ENCODE peak calls at places on chromosomes 11 and 22, in nine cellular contexts. D is brain microvascular endothelial cell, Z is stomach, B is GM12865, H is nephron progenitor cell, N is K562, A is mammary epithelial cell, L is heart left ventricle, E is left ventricle myocardium inferior. S is an unnamed sample.

GRCh38 chr22:42433754-42434153 is 1.6 kb upstream of the NFAM1 start:
- DNase-seq in D (no peak), Z (no peak), B (no peak), H (no peak), N (no peak), A (peak; percentile 65), L (no peak), E (no peak), S (no peak)

GRCh38 chr22:45626198-45626651 is 45.4 kb upstream of the ATXN10 start:
- DNase-seq in D (no peak), Z (peak; percentile 63), B (no peak), H (no peak), N (no peak), A (peak; percentile 91), L (no peak), E (no peak), S (no peak)

GRCh38 chr11:132496341-132496740 is 1036.0 kb downstream of the OPCML start:
- DNase-seq in D (peak; percentile 32), Z (peak; percentile 40), B (no peak), H (peak; percentile 53), N (no peak), A (peak; percentile 35), L (no peak), E (no peak), S (no peak)

GRCh38 chr11:61800331-61801281 is 7.9 kb downstream of the FEN1 start:
- DNase-seq in D (no peak), Z (no peak), B (no peak), H (no peak), N (peak; percentile 90), A (no peak), L (no peak), E (no peak), S (no peak)

GRCh38 chr11:90779098-90779497 is 556.2 kb upstream of the CHORDC1 start:
- DNase-seq in D (no peak), Z (no peak), B (no peak), H (no peak), N (no peak), A (no peak), L (no peak), E (no peak), S (no peak)

GRCh38 chr11:128467610-128468041 is 119.7 kb downstream of the ETS1 start:
- DNase-seq in D (peak; percentile 100), Z (no peak), B (no peak), H (no peak), N (no peak), A (peak; percentile 93), L (no peak), E (no peak), S (peak; percentile 98)

GRCh38 chr11:25119416-25119815 is 622.6 kb downstream of the LUZP2 start:
- DNase-seq in D (no peak), Z (no peak), B (no peak), H (no peak), N (no peak), A (no peak), L (no peak), E (no peak), S (no peak)

GRCh38 chr22:47366026-47366767 is 603.7 kb downstream of the TBC1D22A start:
- DNase-seq in D (no peak), Z (peak; percentile 20), B (no peak), H (no peak), N (no peak), A (no peak), L (no peak), E (no peak), S (no peak)

GRCh38 chr11:111977141-111978027 is 40.2 kb downstream of the DIXDC1 start:
- DNase-seq in D (peak; percentile 29), Z (peak; percentile 68), B (peak; percentile 22), H (peak; percentile 76), N (no peak), A (peak; percentile 37), L (peak; percentile 77), E (peak; percentile 72), S (peak; percentile 73)

GRCh38 chr22:41501209-41501608 is 32.3 kb downstream of the ACO2 start:
- DNase-seq in D (no peak), Z (no peak), B (peak; percentile 63), H (no peak), N (no peak), A (no peak), L (no peak), E (no peak), S (no peak)

GRCh38 chr22:25359601-25360261 is 140.3 kb downstream of the CRYBB2 start:
- DNase-seq in D (no peak), Z (no peak), B (no peak), H (no peak), N (no peak), A (no peak), L (no peak), E (no peak), S (no peak)

GRCh38 chr11:70087446-70088167 is 9.5 kb downstream of the ANO1 start:
- DNase-seq in D (no peak), Z (no peak), B (no peak), H (no peak), N (peak; percentile 21), A (no peak), L (no peak), E (no peak), S (no peak)

GRCh38 chr11:35165416-35166368 is 26.7 kb downstream of the CD44 start:
- DNase-seq in D (peak; percentile 77), Z (peak; percentile 46), B (peak; percentile 98), H (no peak), N (no peak), A (peak; percentile 71), L (peak; percentile 37), E (no peak), S (peak; percentile 78)

GRCh38 chr11:128289048-128289447 is 298.3 kb downstream of the ETS1 start:
- DNase-seq in D (no peak), Z (no peak), B (peak; percentile 78), H (no peak), N (no peak), A (no peak), L (no peak), E (no peak), S (no peak)

GRCh38 chr22:41777749-41778395 is 22.6 kb upstream of the CCDC134 start:
- DNase-seq in D (no peak), Z (no peak), B (no peak), H (no peak), N (no peak), A (peak; percentile 30), L (no peak), E (no peak), S (no peak)

GRCh38 chr11:77820565-77821348 is at the start of the genes AAMDC and RSF1:
- DNase-seq in D (peak; percentile 98), Z (peak; percentile 99), B (peak; percentile 99), H (peak; percentile 100), N (peak; percentile 98), A (peak; percentile 98), L (peak; percentile 99), E (peak; percentile 99), S (peak; percentile 100)

GRCh38 chr11:77815459-77815858 is 5.1 kb downstream of the RSF1 start:
- DNase-seq in D (no peak), Z (no peak), B (no peak), H (no peak), N (no peak), A (no peak), L (no peak), E (no peak), S (no peak)

GRCh38 chr11:77819921-77820564 is 479 bp downstream of the RSF1 start:
- DNase-seq in D (no peak), Z (peak; percentile 31), B (peak; percentile 48), H (peak; percentile 63), N (peak; percentile 93), A (peak; percentile 40), L (peak; percentile 48), E (peak; percentile 38), S (peak; percentile 54)

GRCh38 chr11:77821349-77821851 is 456 bp downstream of the AAMDC start:
- DNase-seq in D (peak; percentile 32), Z (no peak), B (peak; percentile 18), H (peak; percentile 41), N (peak; percentile 27), A (peak; percentile 33), L (peak; percentile 27), E (peak; percentile 21), S (peak; percentile 63)

DNA sequence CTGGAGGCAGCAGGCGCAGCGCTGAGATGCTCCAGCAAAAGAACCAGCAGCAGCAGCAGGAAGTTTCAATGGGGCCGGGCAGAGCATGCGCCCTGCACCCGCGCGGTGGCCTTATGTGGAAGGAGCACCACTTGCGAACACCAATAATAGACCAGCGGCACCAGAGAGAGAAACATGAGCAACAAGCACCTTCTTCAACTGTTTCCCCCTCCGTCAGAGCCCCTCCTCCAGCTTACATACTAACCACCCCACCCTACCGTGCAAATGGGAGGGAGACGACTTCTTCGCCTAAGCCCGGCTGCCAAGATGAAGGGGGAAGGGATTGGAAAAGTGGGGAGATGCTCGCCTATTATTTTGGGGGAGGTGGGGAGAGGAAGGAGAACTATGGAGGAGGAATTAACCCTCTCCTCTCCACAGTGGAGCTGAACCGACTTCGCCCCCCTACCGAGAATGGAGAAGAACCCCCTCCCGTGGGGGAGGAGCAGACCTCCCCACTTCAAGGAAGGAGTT is 1.1 kb downstream of the RSF1 start:
- DNase-seq in D (peak; percentile 87), Z (peak; percentile 86), B (peak; percentile 93), H (peak; percentile 81), N (peak; percentile 88), A (peak; percentile 84), L (peak; percentile 86), E (peak; percentile 86), S (peak; percentile 92)
- TF ChIP-seq CTCF in D (peak; percentile 25), Z (no peak), B (peak; percentile 12), H (no peak), N (no peak), A (no peak), L (no peak), E (peak; percentile 51), S (no peak)

GRCh38 chr22:22201185-22201924 is 43.2 kb upstream of the VPREB1 start:
- DNase-seq in D (no peak), Z (peak; percentile 48), B (peak; percentile 75), H (no peak), N (peak; percentile 91), A (no peak), L (no peak), E (peak; percentile 58), S (peak; percentile 65)
- TF ChIP-seq CTCF in D (peak; percentile 80), Z (no peak), B (peak; percentile 67), H (peak; percentile 40), N (peak; percentile 99), A (peak; percentile 91), L (no peak), E (peak; percentile 78), S (peak; percentile 65)

DNA sequence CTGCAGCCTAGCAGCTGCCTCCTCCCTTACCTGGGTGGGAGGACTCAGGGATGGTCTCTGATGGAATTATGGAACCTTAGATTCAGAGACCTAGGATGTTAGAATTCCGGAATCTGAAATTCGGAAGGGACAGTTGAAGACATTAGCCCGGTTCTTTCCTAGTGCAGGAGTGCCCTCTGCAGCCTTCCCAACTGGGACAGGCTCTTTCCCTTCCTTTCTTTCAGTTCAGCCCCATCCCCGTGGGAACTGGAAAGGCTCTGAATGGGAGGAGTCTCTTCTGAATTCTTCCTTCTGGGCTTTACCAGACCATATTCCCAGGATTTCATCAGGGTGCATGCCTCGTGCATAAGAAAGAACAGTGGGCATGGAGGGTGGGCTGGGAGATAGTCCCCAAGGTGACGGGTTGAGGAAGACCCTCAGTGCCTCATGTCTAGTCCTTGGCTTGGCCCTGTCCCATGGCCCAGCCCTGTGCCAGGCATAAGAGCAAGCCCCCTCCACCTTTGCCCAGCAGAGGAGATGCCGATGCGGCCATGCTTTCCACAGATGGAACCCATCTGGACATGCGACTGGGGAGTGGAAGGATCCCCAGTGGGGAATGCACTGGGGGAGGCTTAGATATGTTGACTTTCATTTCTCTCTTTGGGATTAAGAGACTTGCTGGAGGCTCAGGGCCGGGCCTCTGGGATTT is 14.4 kb downstream of the DNAJB13 start:
- DNase-seq in D (no peak), Z (no peak), B (no peak), H (no peak), N (no peak), A (no peak), L (no peak), E (no peak), S (peak; percentile 60)
- TF ChIP-seq CTCF in D (no peak), Z (no peak), B (no peak), H (no peak), N (no peak), A (no peak), L (no peak), E (no peak), S (no peak)

GRCh38 chr22:17915188-17915587 is 109.2 kb downstream of the MICAL3 start:
- DNase-seq in D (no peak), Z (no peak), B (no peak), H (no peak), N (no peak), A (no peak), L (no peak), E (no peak), S (no peak)
- TF ChIP-seq CTCF in D (no peak), Z (no peak), B (no peak), H (no peak), N (no peak), A (no peak), L (no peak), E (no peak), S (no peak)

S was measured in foreskin fibroblast.